ENCODE peak calls at places on chromosomes 6 and 20, in five cellular contexts. E, P, K, T and I are unnamed samples.

GRCh38 chr20:39210331-39211074 is 248.4 kb downstream of the DHX35 start:
- DNase-seq in K (no peak), T (no peak), P (no peak), E (no peak), I (no peak)

GRCh38 chr6:25746968-25747367 is 7.6 kb upstream of the SLC17A4 start:
- DNase-seq in K (no peak), P (no peak), E (no peak), T (no peak), I (no peak)

GRCh38 chr6:168834188-168834587 is 393.2 kb downstream of the SMOC2 start:
- DNase-seq in E (no peak), P (no peak), K (no peak), T (no peak), I (no peak)

GRCh38 chr6:133748628-133749027 is 140.3 kb upstream of the TCF21 start:
- DNase-seq in K (no peak), T (no peak), E (no peak), P (no peak), I (no peak)

GRCh38 chr6:44002071-44002590 is 125.1 kb downstream of the MRPL14 start:
- DNase-seq in K (no peak), P (no peak), T (peak; percentile 67), E (no peak), I (no peak)

GRCh38 chr6:11604836-11605506 is 67.4 kb downstream of the TMEM170B start:
- DNase-seq in P (no peak), T (no peak), E (no peak), K (no peak), I (no peak)

GRCh38 chr6:144286503-144287393 is 1.6 kb downstream of the UTRN start:
- DNase-seq in P (no peak), E (peak; percentile 94), K (peak; percentile 80), T (peak; percentile 82), I (no peak)

GRCh38 chr6:156262014-156262413 is 515.2 kb upstream of the ARID1B start:
- DNase-seq in T (no peak), P (no peak), E (no peak), K (no peak), I (no peak)

GRCh38 chr20:46324960-46325703 is 16.8 kb upstream of the CDH22 start:
- DNase-seq in P (no peak), T (no peak), E (peak; percentile 42), K (no peak), I (peak; percentile 15)

GRCh38 chr6:152091201-152091600 is 283.7 kb downstream of the ESR1 start:
- DNase-seq in K (no peak), T (no peak), E (peak; percentile 81), P (no peak), I (no peak)

GRCh38 chr6:28981391-28981832 is 23.7 kb downstream of the ZNF311 start:
- DNase-seq in E (no peak), P (peak; percentile 64), K (peak; percentile 82), T (peak; percentile 66), I (peak; percentile 84)

GRCh38 chr20:47063407-47063806 is 168.8 kb downstream of the EYA2 start:
- DNase-seq in K (no peak), E (no peak), T (no peak), P (no peak), I (no peak)

GRCh38 chr6:150711584-150712501 is 112.2 kb downstream of the PLEKHG1 start:
- DNase-seq in K (no peak), T (no peak), E (no peak), P (no peak), I (no peak)

GRCh38 chr6:30684386-30685156 is 1.9 kb downstream of the PPP1R18 start:
- DNase-seq in K (peak; percentile 87), P (peak; percentile 66), E (peak; percentile 35), T (no peak), I (peak; percentile 71)

GRCh38 chr20:50919567-50919966 is 11.7 kb downstream of the ADNP start:
- DNase-seq in T (peak; percentile 66), E (no peak), P (no peak), K (no peak), I (no peak)

GRCh38 chr20:2875690-2876203 is 2.5 kb downstream of the PTPRA start:
- DNase-seq in T (no peak), K (no peak), P (no peak), E (no peak), I (no peak)

GRCh38 chr6:35052694-35053565 is 88.2 kb downstream of the TCP11 start:
- DNase-seq in K (peak; percentile 82), E (peak; percentile 39), T (peak; percentile 30), P (no peak), I (no peak)

GRCh38 chr6:17018425-17018824 is 83.4 kb upstream of the STMND1 start:
- DNase-seq in T (no peak), E (no peak), K (no peak), P (no peak), I (no peak)

GRCh38 chr6:134352786-134353480 is 35.0 kb upstream of the SGK1 start:
- DNase-seq in K (no peak), P (no peak), E (no peak), T (no peak), I (no peak)

GRCh38 chr20:46751856-46752255 is 42.4 kb downstream of the SLC2A10 start:
- DNase-seq in E (no peak), K (no peak), T (no peak), P (no peak), I (no peak)

GRCh38 chr6:131379951-131380350 is 193.1 kb upstream of the ARG1 start:
- DNase-seq in T (no peak), K (no peak), P (no peak), E (no peak), I (no peak)

GRCh38 chr6:149563928-149564325 is 2.2 kb upstream of the GINM1 start:
- DNase-seq in P (no peak), E (no peak), T (no peak), K (no peak), I (no peak)

GRCh38 chr20:8073024-8073832 is 53.7 kb upstream of the TMX4 start:
- DNase-seq in P (no peak), K (no peak), T (no peak), E (peak; percentile 54), I (no peak)

GRCh38 chr20:54134445-54135220 is 39.2 kb downstream of the CYP24A1 start:
- DNase-seq in E (no peak), T (no peak), P (no peak), K (no peak), I (no peak)

GRCh38 chr6:73579851-73580246 is 59.0 kb upstream of the EEF1A1 start:
- DNase-seq in P (no peak), T (no peak), E (no peak), K (no peak), I (no peak)

GRCh38 chr20:57698191-57698866 is 11.5 kb downstream of the PMEPA1 start:
- DNase-seq in T (no peak), E (peak; percentile 99), K (no peak), P (peak; percentile 40), I (no peak)

GRCh38 chr6:137286926-137287325 is 67.7 kb upstream of the IFNGR1 start:
- DNase-seq in P (no peak), K (no peak), E (no peak), T (no peak), I (no peak)

GRCh38 chr6:61592238-61592637 is 693.8 kb downstream of the KHDRBS2 start:
- DNase-seq in K (no peak), P (no peak), T (no peak), E (no peak), I (no peak)

GRCh38 chr6:111024661-111025060 is 42.8 kb downstream of the RPF2 start:
- DNase-seq in K (no peak), T (no peak), P (no peak), E (no peak), I (no peak)

GRCh38 chr6:111030008-111031006 is 48.5 kb downstream of the RPF2 start:
- DNase-seq in T (no peak), P (no peak), E (no peak), K (no peak), I (no peak)

GRCh38 chr6:111032493-111033140 is 50.8 kb downstream of the RPF2 start:
- DNase-seq in E (no peak), K (no peak), P (no peak), T (no peak), I (no peak)

GRCh38 chr6:111031151-111031550 is 49.3 kb downstream of the RPF2 start:
- DNase-seq in T (no peak), P (no peak), E (no peak), K (no peak), I (no peak)

GRCh38 chr6:111027219-111027618 is 45.4 kb downstream of the RPF2 start:
- DNase-seq in T (no peak), K (no peak), E (no peak), P (no peak), I (no peak)
- TF ChIP-seq CTCF in T (no peak), K (no peak), E (no peak), P (no peak), I (peak; percentile 55)

GRCh38 chr6:167572841-167573271 is 248.0 kb downstream of the TTLL2 start:
- DNase-seq in E (no peak), T (no peak), P (no peak), K (peak; percentile 88), I (no peak)

GRCh38 chr6:167570460-167571400 is 245.8 kb downstream of the TTLL2 start:
- DNase-seq in K (no peak), P (no peak), E (no peak), T (no peak), I (no peak)

GRCh38 chr6:167569879-167570278 is 245.0 kb downstream of the TTLL2 start:
- DNase-seq in T (no peak), E (no peak), K (no peak), P (no peak), I (no peak)

GRCh38 chr6:167572106-167572505 is 247.2 kb downstream of the TTLL2 start:
- DNase-seq in P (no peak), E (no peak), K (no peak), T (no peak), I (no peak)

DNA sequence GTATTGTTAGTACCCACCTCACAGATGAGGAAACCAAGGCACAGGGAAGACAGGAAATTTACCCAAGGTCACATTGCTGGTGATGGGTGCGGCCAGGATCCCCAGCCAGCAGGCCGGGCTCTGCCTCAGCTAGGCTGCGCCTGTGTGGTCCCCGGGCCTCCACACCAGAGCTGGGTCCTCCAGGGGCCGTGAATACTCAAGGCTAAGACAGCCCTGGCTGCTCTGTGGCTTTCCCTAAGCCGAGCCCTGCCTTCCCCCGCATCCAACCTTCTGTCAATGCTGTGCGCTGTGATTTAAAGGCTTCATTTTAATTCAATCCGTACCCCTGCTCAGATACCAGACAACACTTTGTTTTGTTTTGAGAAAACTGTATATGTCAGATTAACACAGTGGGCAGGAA is 246.7 kb downstream of the TTLL2 start:
- DNase-seq in K (no peak), E (no peak), P (no peak), T (no peak), I (no peak)
- H3K9me3 ChIP-seq in K (no peaks in the 10 kb centered on the region), E (no peaks in the 10 kb centered on the region), P (no peaks in the 10 kb centered on the region), T (no peaks in the 10 kb centered on the region), I (no peaks in the 10 kb centered on the region)

DNA sequence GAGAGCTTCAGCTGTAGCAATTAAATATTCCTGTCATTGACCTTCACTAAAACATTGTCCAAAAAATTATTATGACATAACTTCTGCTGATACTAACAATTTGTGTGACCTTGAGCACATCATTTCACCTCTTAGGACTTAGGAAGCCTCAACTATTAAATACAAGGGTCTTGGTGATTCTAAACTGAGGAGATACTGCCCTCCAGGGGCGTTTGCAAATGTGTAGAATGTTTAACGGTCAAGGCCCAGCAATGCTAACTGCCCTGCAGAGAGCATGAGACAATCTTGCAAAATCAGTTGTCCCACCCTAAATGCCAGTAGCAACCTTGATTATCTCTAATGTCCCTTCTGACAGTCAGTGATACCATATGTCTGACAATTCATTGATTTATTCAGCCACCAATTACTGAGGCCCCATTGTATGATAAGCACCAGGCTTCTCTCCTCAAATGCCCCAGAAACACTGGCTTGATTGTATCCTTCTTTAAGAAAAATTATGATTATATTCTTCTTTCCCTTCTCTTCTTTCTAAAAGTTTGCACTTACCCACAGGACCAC is 284.1 kb upstream of the PLN start:
- DNase-seq in P (no peak), T (no peak), E (peak; percentile 12), K (no peak), I (peak; percentile 6)
- TF ChIP-seq CTCF in P (no peak), T (no peak), E (no peak), K (peak; percentile 32), I (peak; percentile 52)

GRCh38 chr20:56237337-56237736 is 11.2 kb upstream of the MC3R start:
- DNase-seq in P (no peak), K (no peak), E (no peak), T (no peak), I (no peak)
- H3K9me3 ChIP-seq in P (peaks cover 9% of the 10 kb centered on the region), K (no peaks in the 10 kb centered on the region), E (peaks cover 2% of the 10 kb centered on the region), T (no peaks in the 10 kb centered on the region), I (peaks cover 8% of the 10 kb centered on the region)